ENCODE peak calls at places on chromosomes 1 and 21, in nine cellular contexts. One of them, this sample, is unnamed.

GRCh38 chr1:212396638-212397037 is 18.0 kb downstream of the PACC1 start:
- DNase-seq in adrenal gland: no peak
- DNase-seq in kidney: no peak
- DNase-seq in psoas muscle: no peak
- DNase-seq in fibroblast of pulmonary artery: peak
- DNase-seq in AG09309: no peak
- DNase-seq in astrocyte: no peak
- DNase-seq in GM06990: no peak
- DNase-seq in CD4-positive, alpha-beta T cell: no peak
- DNase-seq in this sample: peak

GRCh38 chr1:165633624-165634023 is 2.6 kb downstream of the MGST3 start:
- DNase-seq in adrenal gland: no peak
- DNase-seq in kidney: no peak
- DNase-seq in psoas muscle: no peak
- DNase-seq in fibroblast of pulmonary artery: peak
- DNase-seq in AG09309: peak
- DNase-seq in astrocyte: peak
- DNase-seq in GM06990: no peak
- DNase-seq in CD4-positive, alpha-beta T cell: no peak
- DNase-seq in this sample: peak

GRCh38 chr1:229217716-229218115 is 53.2 kb upstream of the RAB4A start:
- DNase-seq in adrenal gland: no peak
- DNase-seq in kidney: no peak
- DNase-seq in psoas muscle: no peak
- DNase-seq in fibroblast of pulmonary artery: no peak
- DNase-seq in AG09309: no peak
- DNase-seq in astrocyte: no peak
- DNase-seq in GM06990: no peak
- DNase-seq in CD4-positive, alpha-beta T cell: no peak
- DNase-seq in this sample: no peak

GRCh38 chr1:93874025-93874651 is 4.9 kb downstream of the DNTTIP2 start:
- DNase-seq in adrenal gland: no peak
- DNase-seq in kidney: no peak
- DNase-seq in psoas muscle: no peak
- DNase-seq in fibroblast of pulmonary artery: peak
- DNase-seq in AG09309: peak
- DNase-seq in astrocyte: no peak
- DNase-seq in GM06990: no peak
- DNase-seq in CD4-positive, alpha-beta T cell: no peak
- DNase-seq in this sample: peak

GRCh38 chr1:230495891-230496385 is 69.8 kb upstream of the PGBD5 start:
- DNase-seq in adrenal gland: no peak
- DNase-seq in kidney: no peak
- DNase-seq in psoas muscle: no peak
- DNase-seq in fibroblast of pulmonary artery: peak
- DNase-seq in AG09309: no peak
- DNase-seq in astrocyte: no peak
- DNase-seq in GM06990: no peak
- DNase-seq in CD4-positive, alpha-beta T cell: no peak
- DNase-seq in this sample: no peak

GRCh38 chr1:236015539-236015938 is 49.4 kb downstream of the NID1 start:
- DNase-seq in adrenal gland: no peak
- DNase-seq in kidney: no peak
- DNase-seq in psoas muscle: no peak
- DNase-seq in fibroblast of pulmonary artery: no peak
- DNase-seq in AG09309: no peak
- DNase-seq in astrocyte: no peak
- DNase-seq in GM06990: no peak
- DNase-seq in CD4-positive, alpha-beta T cell: no peak
- DNase-seq in this sample: peak

GRCh38 chr1:224851850-224852261 is 77.6 kb upstream of the DNAH14 start:
- DNase-seq in adrenal gland: no peak
- DNase-seq in kidney: no peak
- DNase-seq in psoas muscle: no peak
- DNase-seq in fibroblast of pulmonary artery: no peak
- DNase-seq in AG09309: no peak
- DNase-seq in astrocyte: no peak
- DNase-seq in GM06990: no peak
- DNase-seq in CD4-positive, alpha-beta T cell: no peak
- DNase-seq in this sample: no peak

GRCh38 chr1:234975122-234975940 is 153.3 kb downstream of the TOMM20 start:
- DNase-seq in adrenal gland: peak
- DNase-seq in kidney: no peak
- DNase-seq in psoas muscle: no peak
- DNase-seq in fibroblast of pulmonary artery: peak
- DNase-seq in AG09309: peak
- DNase-seq in astrocyte: peak
- DNase-seq in GM06990: no peak
- DNase-seq in CD4-positive, alpha-beta T cell: no peak
- DNase-seq in this sample: peak

GRCh38 chr1:9886063-9886742 is 23.9 kb downstream of the CTNNBIP1 start:
- DNase-seq in adrenal gland: no peak
- DNase-seq in kidney: no peak
- DNase-seq in psoas muscle: peak
- DNase-seq in fibroblast of pulmonary artery: no peak
- DNase-seq in AG09309: no peak
- DNase-seq in astrocyte: no peak
- DNase-seq in GM06990: no peak
- DNase-seq in CD4-positive, alpha-beta T cell: no peak
- DNase-seq in this sample: no peak

GRCh38 chr1:215518594-215518993 is 48.5 kb upstream of the KCTD3 start:
- DNase-seq in adrenal gland: no peak
- DNase-seq in kidney: no peak
- DNase-seq in psoas muscle: no peak
- DNase-seq in fibroblast of pulmonary artery: no peak
- DNase-seq in AG09309: no peak
- DNase-seq in astrocyte: no peak
- DNase-seq in GM06990: no peak
- DNase-seq in CD4-positive, alpha-beta T cell: no peak
- DNase-seq in this sample: no peak

GRCh38 chr21:33947451-33948095 is 32.0 kb upstream of the ATP5PO start:
- DNase-seq in adrenal gland: peak
- DNase-seq in kidney: peak
- DNase-seq in psoas muscle: peak
- DNase-seq in fibroblast of pulmonary artery: peak
- DNase-seq in AG09309: peak
- DNase-seq in astrocyte: peak
- DNase-seq in GM06990: peak
- DNase-seq in CD4-positive, alpha-beta T cell: peak
- DNase-seq in this sample: peak

GRCh38 chr1:184025242-184025675 is 12.3 kb downstream of the COLGALT2 start:
- DNase-seq in adrenal gland: no peak
- DNase-seq in kidney: no peak
- DNase-seq in psoas muscle: peak
- DNase-seq in fibroblast of pulmonary artery: peak
- DNase-seq in AG09309: peak
- DNase-seq in astrocyte: peak
- DNase-seq in GM06990: no peak
- DNase-seq in CD4-positive, alpha-beta T cell: no peak
- DNase-seq in this sample: peak

GRCh38 chr1:215891673-215892072 is 324.6 kb downstream of the KCTD3 start:
- DNase-seq in adrenal gland: no peak
- DNase-seq in kidney: no peak
- DNase-seq in psoas muscle: no peak
- DNase-seq in fibroblast of pulmonary artery: no peak
- DNase-seq in AG09309: no peak
- DNase-seq in astrocyte: no peak
- DNase-seq in GM06990: no peak
- DNase-seq in CD4-positive, alpha-beta T cell: no peak
- DNase-seq in this sample: peak

GRCh38 chr1:63798284-63798683 is 24.5 kb downstream of the ROR1 start:
- DNase-seq in adrenal gland: no peak
- DNase-seq in kidney: no peak
- DNase-seq in psoas muscle: no peak
- DNase-seq in fibroblast of pulmonary artery: no peak
- DNase-seq in AG09309: no peak
- DNase-seq in astrocyte: no peak
- DNase-seq in GM06990: no peak
- DNase-seq in CD4-positive, alpha-beta T cell: no peak
- DNase-seq in this sample: no peak

GRCh38 chr1:63407002-63407401 is 39.6 kb downstream of the ALG6 start:
- DNase-seq in adrenal gland: no peak
- DNase-seq in kidney: no peak
- DNase-seq in psoas muscle: no peak
- DNase-seq in fibroblast of pulmonary artery: peak
- DNase-seq in AG09309: no peak
- DNase-seq in astrocyte: no peak
- DNase-seq in GM06990: no peak
- DNase-seq in CD4-positive, alpha-beta T cell: no peak
- DNase-seq in this sample: peak

GRCh38 chr21:31117046-31117916 is 79.0 kb upstream of the KRTAP19-8 start:
- DNase-seq in adrenal gland: no peak
- DNase-seq in kidney: no peak
- DNase-seq in psoas muscle: no peak
- DNase-seq in fibroblast of pulmonary artery: peak
- DNase-seq in AG09309: peak
- DNase-seq in astrocyte: peak
- DNase-seq in GM06990: no peak
- DNase-seq in CD4-positive, alpha-beta T cell: no peak
- DNase-seq in this sample: peak

GRCh38 chr1:119828266-119828665 is 17.0 kb upstream of the REG4 start:
- DNase-seq in adrenal gland: no peak
- DNase-seq in kidney: no peak
- DNase-seq in psoas muscle: no peak
- DNase-seq in fibroblast of pulmonary artery: no peak
- DNase-seq in AG09309: no peak
- DNase-seq in astrocyte: no peak
- DNase-seq in GM06990: no peak
- DNase-seq in CD4-positive, alpha-beta T cell: no peak
- DNase-seq in this sample: no peak

GRCh38 chr1:235060607-235061470 is 67.8 kb downstream of the TOMM20 start:
- DNase-seq in adrenal gland: no peak
- DNase-seq in kidney: peak
- DNase-seq in psoas muscle: no peak
- DNase-seq in fibroblast of pulmonary artery: no peak
- DNase-seq in AG09309: no peak
- DNase-seq in astrocyte: no peak
- DNase-seq in GM06990: no peak
- DNase-seq in CD4-positive, alpha-beta T cell: no peak
- DNase-seq in this sample: no peak

GRCh38 chr1:60090662-60091061 is 17.1 kb upstream of the C1orf87 start:
- DNase-seq in adrenal gland: no peak
- DNase-seq in kidney: no peak
- DNase-seq in psoas muscle: no peak
- DNase-seq in fibroblast of pulmonary artery: no peak
- DNase-seq in AG09309: no peak
- DNase-seq in astrocyte: no peak
- DNase-seq in GM06990: no peak
- DNase-seq in CD4-positive, alpha-beta T cell: no peak
- DNase-seq in this sample: no peak

GRCh38 chr1:60088620-60089155 is 15.1 kb upstream of the C1orf87 start:
- DNase-seq in adrenal gland: no peak
- DNase-seq in kidney: no peak
- DNase-seq in psoas muscle: no peak
- DNase-seq in fibroblast of pulmonary artery: peak
- DNase-seq in AG09309: no peak
- DNase-seq in astrocyte: no peak
- DNase-seq in GM06990: no peak
- DNase-seq in CD4-positive, alpha-beta T cell: no peak
- DNase-seq in this sample: peak
- TF ChIP-seq CTCF in adrenal gland: no peak
- TF ChIP-seq CTCF in kidney: peak
- TF ChIP-seq CTCF in psoas muscle: no peak
- TF ChIP-seq CTCF in fibroblast of pulmonary artery: peak
- TF ChIP-seq CTCF in AG09309: peak
- TF ChIP-seq CTCF in astrocyte: peak
- TF ChIP-seq CTCF in GM06990: no peak
- TF ChIP-seq CTCF in CD4-positive, alpha-beta T cell: no peak
- TF ChIP-seq CTCF in this sample: peak

GRCh38 chr1:22662318-22662717 is 9.3 kb downstream of the C1QB start:
- DNase-seq in adrenal gland: no peak
- DNase-seq in kidney: no peak
- DNase-seq in psoas muscle: no peak
- DNase-seq in fibroblast of pulmonary artery: no peak
- DNase-seq in AG09309: no peak
- DNase-seq in astrocyte: no peak
- DNase-seq in GM06990: no peak
- DNase-seq in CD4-positive, alpha-beta T cell: no peak
- DNase-seq in this sample: no peak

GRCh38 chr1:22662986-22663408 is 10.0 kb downstream of the C1QB start:
- DNase-seq in adrenal gland: no peak
- DNase-seq in kidney: peak
- DNase-seq in psoas muscle: no peak
- DNase-seq in fibroblast of pulmonary artery: no peak
- DNase-seq in AG09309: no peak
- DNase-seq in astrocyte: no peak
- DNase-seq in GM06990: no peak
- DNase-seq in CD4-positive, alpha-beta T cell: no peak
- DNase-seq in this sample: no peak

GRCh38 chr1:22661880-22662279 is 8.8 kb downstream of the C1QB start:
- DNase-seq in adrenal gland: no peak
- DNase-seq in kidney: no peak
- DNase-seq in psoas muscle: no peak
- DNase-seq in fibroblast of pulmonary artery: no peak
- DNase-seq in AG09309: no peak
- DNase-seq in astrocyte: no peak
- DNase-seq in GM06990: no peak
- DNase-seq in CD4-positive, alpha-beta T cell: no peak
- DNase-seq in this sample: no peak

GRCh38 chr1:22670352-22670964 is 17.4 kb downstream of the C1QB start:
- DNase-seq in adrenal gland: no peak
- DNase-seq in kidney: no peak
- DNase-seq in psoas muscle: no peak
- DNase-seq in fibroblast of pulmonary artery: no peak
- DNase-seq in AG09309: no peak
- DNase-seq in astrocyte: no peak
- DNase-seq in GM06990: no peak
- DNase-seq in CD4-positive, alpha-beta T cell: no peak
- DNase-seq in this sample: no peak

GRCh38 chr1:22665752-22666151 is 12.7 kb downstream of the C1QB start:
- DNase-seq in adrenal gland: no peak
- DNase-seq in kidney: no peak
- DNase-seq in psoas muscle: no peak
- DNase-seq in fibroblast of pulmonary artery: peak
- DNase-seq in AG09309: no peak
- DNase-seq in astrocyte: peak
- DNase-seq in GM06990: no peak
- DNase-seq in CD4-positive, alpha-beta T cell: no peak
- DNase-seq in this sample: peak
- TF ChIP-seq CTCF in adrenal gland: peak
- TF ChIP-seq CTCF in kidney: peak
- TF ChIP-seq CTCF in psoas muscle: peak
- TF ChIP-seq CTCF in fibroblast of pulmonary artery: peak
- TF ChIP-seq CTCF in AG09309: peak
- TF ChIP-seq CTCF in astrocyte: peak
- TF ChIP-seq CTCF in GM06990: peak
- TF ChIP-seq CTCF in CD4-positive, alpha-beta T cell: no peak
- TF ChIP-seq CTCF in this sample: peak

GRCh38 chr1:203401151-203401550 is 50.2 kb upstream of the FMOD start:
- DNase-seq in adrenal gland: no peak
- DNase-seq in kidney: no peak
- DNase-seq in psoas muscle: no peak
- DNase-seq in fibroblast of pulmonary artery: no peak
- DNase-seq in AG09309: no peak
- DNase-seq in astrocyte: no peak
- DNase-seq in GM06990: no peak
- DNase-seq in CD4-positive, alpha-beta T cell: no peak
- DNase-seq in this sample: no peak
- TF ChIP-seq CTCF in adrenal gland: no peak
- TF ChIP-seq CTCF in kidney: no peak
- TF ChIP-seq CTCF in psoas muscle: no peak
- TF ChIP-seq CTCF in fibroblast of pulmonary artery: no peak
- TF ChIP-seq CTCF in AG09309: no peak
- TF ChIP-seq CTCF in astrocyte: no peak
- TF ChIP-seq CTCF in GM06990: no peak
- TF ChIP-seq CTCF in CD4-positive, alpha-beta T cell: no peak
- TF ChIP-seq CTCF in this sample: no peak

GRCh38 chr1:170200665-170201397 is 55.1 kb downstream of the NTMT2 start:
- DNase-seq in adrenal gland: peak
- DNase-seq in kidney: no peak
- DNase-seq in psoas muscle: no peak
- DNase-seq in fibroblast of pulmonary artery: peak
- DNase-seq in AG09309: no peak
- DNase-seq in astrocyte: no peak
- DNase-seq in GM06990: no peak
- DNase-seq in CD4-positive, alpha-beta T cell: no peak
- DNase-seq in this sample: peak
- TF ChIP-seq CTCF in adrenal gland: peak
- TF ChIP-seq CTCF in kidney: no peak
- TF ChIP-seq CTCF in psoas muscle: no peak
- TF ChIP-seq CTCF in fibroblast of pulmonary artery: peak
- TF ChIP-seq CTCF in AG09309: peak
- TF ChIP-seq CTCF in astrocyte: no peak
- TF ChIP-seq CTCF in GM06990: no peak
- TF ChIP-seq CTCF in CD4-positive, alpha-beta T cell: no peak
- TF ChIP-seq CTCF in this sample: no peak